ENCODE peak calls at places on chromosomes 12 and 14, in five cellular contexts. R, C, H, M and N are unnamed samples.

GRCh38 chr12:40107803-40108620 is 2.1 kb upstream of the SLC2A13 start:
- DNase-seq in C (no peak), R (no peak), H (peak), M (no peak), N (peak)

GRCh38 chr12:12704593-12705230 is 8.7 kb upstream of the GPR19 start:
- DNase-seq in H (no peak), M (no peak), C (peak), R (peak), N (no peak)

GRCh38 chr14:104085032-104085888 is at the start of gene ASPG:
- DNase-seq in R (no peak), M (no peak), H (peak), C (no peak), N (no peak)

GRCh38 chr12:44389038-44389437 is 487.1 kb downstream of the NELL2 start:
- DNase-seq in H (no peak), R (no peak), C (no peak), M (no peak), N (no peak)

GRCh38 chr12:18204053-18204452 is 57.3 kb upstream of the PIK3C2G start:
- DNase-seq in H (no peak), C (no peak), R (no peak), M (no peak), N (no peak)

GRCh38 chr12:119936705-119937323 is 52.2 kb upstream of the BICDL1 start:
- DNase-seq in R (no peak), C (no peak), H (no peak), M (no peak), N (no peak)

GRCh38 chr12:103569278-103569677 is 17.8 kb upstream of the STAB2 start:
- DNase-seq in M (no peak), H (no peak), R (no peak), C (no peak), N (no peak)

GRCh38 chr12:89544730-89545184 is 18.9 kb upstream of the POC1B start:
- DNase-seq in R (no peak), C (no peak), H (no peak), M (no peak), N (no peak)

GRCh38 chr14:61705017-61705416 is 9.7 kb downstream of the HIF1A start:
- DNase-seq in M (no peak), C (no peak), H (no peak), R (no peak), N (no peak)

GRCh38 chr14:74465335-74465734 is 27.8 kb downstream of the NPC2 start:
- DNase-seq in M (no peak), R (no peak), C (no peak), H (no peak), N (no peak)

GRCh38 chr12:88693837-88694445 is 113.7 kb upstream of the KITLG start:
- DNase-seq in M (no peak), C (no peak), R (no peak), H (no peak), N (no peak)

GRCh38 chr12:79055926-79056674 is 191.5 kb downstream of the SYT1 start:
- DNase-seq in M (no peak), H (no peak), R (no peak), C (no peak), N (no peak)